ENCODE peak calls at places on chromosomes 16 and 17, in four cellular contexts. One of them, this sample, is unnamed.

GRCh38 chr17:64653325-64653984 is 8.7 kb downstream of the SMURF2 start:
- DNase-seq in A549: no peak
- DNase-seq in cardiac muscle cell: no peak
- DNase-seq in effector memory CD4-positive, alpha-beta T cell: no peak
- DNase-seq in this sample: no peak

GRCh38 chr17:42809250-42809649 is 10.6 kb downstream of the CNTD1 start:
- DNase-seq in cardiac muscle cell: no peak
- DNase-seq in effector memory CD4-positive, alpha-beta T cell: no peak
- DNase-seq in A549: peak
- DNase-seq in this sample: no peak

GRCh38 chr16:72609933-72610332 is 438.0 kb upstream of the PMFBP1 start:
- DNase-seq in A549: no peak
- DNase-seq in effector memory CD4-positive, alpha-beta T cell: no peak
- DNase-seq in cardiac muscle cell: no peak
- DNase-seq in this sample: no peak

GRCh38 chr16:68508641-68509240 is 30.4 kb upstream of the ZFP90 start:
- DNase-seq in cardiac muscle cell: no peak
- DNase-seq in A549: no peak
- DNase-seq in effector memory CD4-positive, alpha-beta T cell: no peak
- DNase-seq in this sample: no peak

GRCh38 chr17:56319531-56319930 is 166.3 kb downstream of the ANKFN1 start:
- DNase-seq in cardiac muscle cell: peak
- DNase-seq in A549: peak
- DNase-seq in effector memory CD4-positive, alpha-beta T cell: no peak
- DNase-seq in this sample: peak

GRCh38 chr17:51435641-51436091 is 175.3 kb downstream of the UTP18 start:
- DNase-seq in A549: peak
- DNase-seq in cardiac muscle cell: peak
- DNase-seq in effector memory CD4-positive, alpha-beta T cell: peak
- DNase-seq in this sample: peak

GRCh38 chr16:14405611-14406537 is 224.2 kb downstream of the PARN start:
- DNase-seq in A549: peak
- DNase-seq in effector memory CD4-positive, alpha-beta T cell: no peak
- DNase-seq in cardiac muscle cell: peak
- DNase-seq in this sample: peak

GRCh38 chr17:17479209-17479608 is 2.4 kb downstream of the MED9 start:
- DNase-seq in effector memory CD4-positive, alpha-beta T cell: no peak
- DNase-seq in cardiac muscle cell: no peak
- DNase-seq in A549: no peak
- DNase-seq in this sample: no peak

GRCh38 chr16:63776034-63776433 is 1345.8 kb downstream of the CDH11 start:
- DNase-seq in A549: no peak
- DNase-seq in effector memory CD4-positive, alpha-beta T cell: no peak
- DNase-seq in cardiac muscle cell: no peak
- DNase-seq in this sample: no peak

GRCh38 chr16:75340715-75341500 is 89.5 kb upstream of the BCAR1 start:
- DNase-seq in effector memory CD4-positive, alpha-beta T cell: no peak
- DNase-seq in cardiac muscle cell: peak
- DNase-seq in A549: no peak
- DNase-seq in this sample: no peak

GRCh38 chr16:88514070-88514469 is 56.1 kb upstream of the ZC3H18 start:
- DNase-seq in A549: no peak
- DNase-seq in effector memory CD4-positive, alpha-beta T cell: no peak
- DNase-seq in cardiac muscle cell: no peak
- DNase-seq in this sample: no peak

GRCh38 chr17:38910325-38910724 is 15.1 kb upstream of the LASP1NB start:
- DNase-seq in effector memory CD4-positive, alpha-beta T cell: no peak
- DNase-seq in A549: no peak
- DNase-seq in cardiac muscle cell: no peak
- DNase-seq in this sample: no peak

GRCh38 chr17:35345926-35346771 is 27.3 kb downstream of the SLFN11 start:
- DNase-seq in A549: no peak
- DNase-seq in effector memory CD4-positive, alpha-beta T cell: peak
- DNase-seq in cardiac muscle cell: peak
- DNase-seq in this sample: peak

DNA sequence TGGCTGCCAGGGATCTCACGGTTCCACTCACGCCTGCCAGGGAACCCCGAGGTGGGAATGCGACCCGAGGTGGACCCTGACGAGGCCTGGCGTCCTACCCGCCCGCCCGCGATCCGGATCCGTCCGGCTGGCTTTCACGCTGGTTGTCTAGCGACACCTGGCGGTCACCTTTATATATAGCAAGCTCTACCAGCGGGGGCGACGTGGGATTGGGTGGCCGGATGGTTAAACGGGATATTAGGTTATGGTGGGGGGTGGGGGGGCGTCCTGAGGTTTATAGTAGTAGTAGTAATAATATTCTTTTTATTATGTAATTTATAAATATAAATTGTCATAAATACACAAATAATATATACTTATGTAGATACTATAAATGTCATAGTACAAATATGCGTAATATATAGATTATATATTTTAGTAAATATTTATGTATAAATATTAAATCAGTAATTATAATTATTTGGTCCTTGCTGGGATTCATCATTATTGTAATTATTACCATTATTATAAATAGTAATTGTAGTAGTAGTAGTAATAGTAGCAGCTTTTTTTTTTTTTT is 136.9 kb downstream of the KCNJ12 start:
- DNase-seq in cardiac muscle cell: peak
- DNase-seq in A549: peak
- DNase-seq in effector memory CD4-positive, alpha-beta T cell: peak
- DNase-seq in this sample: peak
- H3K4me3 ChIP-seq in cardiac muscle cell: no peak
- H3K4me3 ChIP-seq in A549: no peak
- H3K4me3 ChIP-seq in effector memory CD4-positive, alpha-beta T cell: no peak
- H3K4me3 ChIP-seq in this sample: no peak

GRCh38 chr17:4610162-4610561 is 25.8 kb downstream of the SMTNL2 start:
- DNase-seq in A549: no peak
- DNase-seq in cardiac muscle cell: no peak
- DNase-seq in effector memory CD4-positive, alpha-beta T cell: no peak
- DNase-seq in this sample: no peak

GRCh38 chr17:4607261-4607731 is 23.0 kb downstream of the SMTNL2 start:
- DNase-seq in effector memory CD4-positive, alpha-beta T cell: no peak
- DNase-seq in A549: no peak
- DNase-seq in cardiac muscle cell: no peak
- DNase-seq in this sample: no peak

GRCh38 chr17:4607773-4608187 is 23.5 kb downstream of the SMTNL2 start:
- DNase-seq in A549: no peak
- DNase-seq in effector memory CD4-positive, alpha-beta T cell: no peak
- DNase-seq in cardiac muscle cell: peak
- DNase-seq in this sample: no peak

GRCh38 chr17:4609761-4610160 is 25.4 kb downstream of the SMTNL2 start:
- DNase-seq in cardiac muscle cell: no peak
- DNase-seq in effector memory CD4-positive, alpha-beta T cell: no peak
- DNase-seq in A549: no peak
- DNase-seq in this sample: no peak

DNA sequence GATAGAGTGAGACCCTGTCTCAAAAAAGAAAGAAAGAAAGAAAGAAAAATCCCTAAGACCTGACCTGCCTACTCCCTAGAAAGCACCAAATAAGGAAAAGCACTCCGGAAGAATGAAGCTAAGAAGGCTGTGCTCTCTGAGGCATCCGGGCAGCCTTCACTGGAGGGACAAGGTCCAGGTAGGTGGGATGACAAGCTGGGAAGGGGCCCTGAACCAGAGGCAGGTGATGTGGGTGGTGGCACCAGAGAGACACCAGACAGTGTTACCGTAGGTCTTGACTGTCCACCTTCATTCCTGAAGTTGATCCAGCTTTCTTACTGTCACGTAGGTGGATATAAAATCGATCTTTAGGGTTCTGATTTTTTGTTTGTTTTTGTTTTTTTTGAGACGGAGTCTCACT is 26.3 kb downstream of the SMTNL2 start:
- DNase-seq in A549: no peak
- DNase-seq in cardiac muscle cell: no peak
- DNase-seq in effector memory CD4-positive, alpha-beta T cell: no peak
- DNase-seq in this sample: no peak
- H3K27ac ChIP-seq in A549: no peak
- H3K27ac ChIP-seq in cardiac muscle cell: peak
- H3K27ac ChIP-seq in effector memory CD4-positive, alpha-beta T cell: no peak
- H3K27ac ChIP-seq in this sample: no peak

GRCh38 chr17:78766743-78767294 is 15.3 kb downstream of the CYTH1 start:
- DNase-seq in effector memory CD4-positive, alpha-beta T cell: no peak
- DNase-seq in A549: no peak
- DNase-seq in cardiac muscle cell: no peak
- DNase-seq in this sample: no peak

GRCh38 chr17:78771758-78772382 is 10.2 kb downstream of the CYTH1 start:
- DNase-seq in effector memory CD4-positive, alpha-beta T cell: no peak
- DNase-seq in cardiac muscle cell: no peak
- DNase-seq in A549: no peak
- DNase-seq in this sample: no peak

GRCh38 chr17:78766225-78766624 is 15.8 kb downstream of the CYTH1 start:
- DNase-seq in A549: no peak
- DNase-seq in cardiac muscle cell: no peak
- DNase-seq in effector memory CD4-positive, alpha-beta T cell: no peak
- DNase-seq in this sample: no peak

GRCh38 chr17:78767806-78768205 is 14.3 kb downstream of the CYTH1 start:
- DNase-seq in effector memory CD4-positive, alpha-beta T cell: no peak
- DNase-seq in A549: no peak
- DNase-seq in cardiac muscle cell: no peak
- DNase-seq in this sample: no peak

DNA sequence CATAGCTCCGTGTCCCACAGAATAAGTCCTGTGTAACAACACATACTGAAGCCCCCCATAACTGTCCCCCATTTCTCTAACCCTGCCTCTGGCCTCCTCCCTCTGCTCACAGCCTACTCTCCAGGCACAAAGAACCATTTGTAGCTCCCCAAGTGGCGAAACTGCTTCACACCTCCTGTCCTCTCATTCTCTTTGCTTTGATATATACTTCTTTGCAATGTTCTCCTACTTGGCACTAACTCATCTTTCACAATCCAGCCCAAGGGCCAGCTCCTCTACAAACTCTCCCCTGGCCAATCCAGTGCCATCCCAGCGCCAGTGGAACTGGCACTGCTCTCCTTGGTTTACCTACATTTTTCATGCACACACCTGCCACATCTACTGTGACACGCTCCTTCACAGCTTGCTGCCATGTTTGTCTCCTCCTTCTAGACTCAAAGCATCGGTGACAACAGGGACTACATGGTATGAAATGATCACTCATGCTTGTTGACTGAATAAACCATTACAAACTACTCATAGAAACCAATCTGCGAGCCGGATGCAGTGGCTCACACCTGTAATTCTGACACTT is 12.8 kb downstream of the CYTH1 start:
- DNase-seq in A549: no peak
- DNase-seq in cardiac muscle cell: no peak
- DNase-seq in effector memory CD4-positive, alpha-beta T cell: no peak
- DNase-seq in this sample: no peak
- H3K4me3 ChIP-seq in A549: no peak
- H3K4me3 ChIP-seq in cardiac muscle cell: no peak
- H3K4me3 ChIP-seq in effector memory CD4-positive, alpha-beta T cell: peak
- H3K4me3 ChIP-seq in this sample: no peak

GRCh38 chr16:2517954-2518605 is 2.1 kb upstream of the AMDHD2 start:
- DNase-seq in cardiac muscle cell: no peak
- DNase-seq in A549: no peak
- DNase-seq in effector memory CD4-positive, alpha-beta T cell: no peak
- DNase-seq in this sample: no peak
- H3K27ac ChIP-seq in cardiac muscle cell: no peak
- H3K27ac ChIP-seq in A549: no peak
- H3K27ac ChIP-seq in effector memory CD4-positive, alpha-beta T cell: no peak
- H3K27ac ChIP-seq in this sample: no peak

GRCh38 chr17:45668316-45668715 is 115.8 kb upstream of the CRHR1 start:
- DNase-seq in effector memory CD4-positive, alpha-beta T cell: no peak
- DNase-seq in cardiac muscle cell: no peak
- DNase-seq in A549: no peak
- DNase-seq in this sample: no peak
- H3K4me3 ChIP-seq in effector memory CD4-positive, alpha-beta T cell: no peak
- H3K4me3 ChIP-seq in cardiac muscle cell: no peak
- H3K4me3 ChIP-seq in A549: no peak
- H3K4me3 ChIP-seq in this sample: no peak

GRCh38 chr16:56199164-56199563 is 7.9 kb downstream of the GNAO1 start:
- DNase-seq in A549: no peak
- DNase-seq in effector memory CD4-positive, alpha-beta T cell: no peak
- DNase-seq in cardiac muscle cell: no peak
- DNase-seq in this sample: no peak
- H3K27ac ChIP-seq in A549: no peak
- H3K27ac ChIP-seq in effector memory CD4-positive, alpha-beta T cell: no peak
- H3K27ac ChIP-seq in cardiac muscle cell: no peak
- H3K27ac ChIP-seq in this sample: no peak

DNA sequence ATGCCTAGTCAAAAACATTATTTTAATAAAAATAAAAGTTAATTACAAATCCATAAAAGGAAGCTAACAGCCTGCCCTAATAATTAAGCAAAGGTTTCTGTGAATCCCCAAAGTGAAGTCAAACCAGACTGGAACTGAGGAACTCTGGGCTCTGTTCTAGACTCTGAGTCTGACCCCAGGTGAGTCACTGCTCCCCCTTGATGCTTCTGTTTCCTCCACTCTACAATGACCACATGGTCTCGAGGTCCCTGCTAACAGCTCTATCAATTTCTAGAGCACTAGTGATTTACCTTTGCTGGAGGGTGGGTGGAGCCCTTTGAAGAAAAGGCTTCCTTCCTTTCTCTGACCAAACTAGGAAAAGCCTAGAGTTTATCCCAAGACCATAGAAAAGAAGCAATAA is 32.4 kb downstream of the XPO6 start:
- DNase-seq in cardiac muscle cell: no peak
- DNase-seq in effector memory CD4-positive, alpha-beta T cell: no peak
- DNase-seq in A549: no peak
- DNase-seq in this sample: no peak
- H3K4me3 ChIP-seq in cardiac muscle cell: no peak
- H3K4me3 ChIP-seq in effector memory CD4-positive, alpha-beta T cell: no peak
- H3K4me3 ChIP-seq in A549: no peak
- H3K4me3 ChIP-seq in this sample: no peak

GRCh38 chr17:29177871-29178749 is 2.1 kb downstream of the MYO18A start:
- DNase-seq in effector memory CD4-positive, alpha-beta T cell: no peak
- DNase-seq in cardiac muscle cell: no peak
- DNase-seq in A549: peak
- DNase-seq in this sample: no peak
- H3K27ac ChIP-seq in effector memory CD4-positive, alpha-beta T cell: no peak
- H3K27ac ChIP-seq in cardiac muscle cell: peak
- H3K27ac ChIP-seq in A549: peak
- H3K27ac ChIP-seq in this sample: no peak

GRCh38 chr16:67173323-67173722 is 3.0 kb downstream of the NOL3 start:
- DNase-seq in cardiac muscle cell: no peak
- DNase-seq in effector memory CD4-positive, alpha-beta T cell: no peak
- DNase-seq in A549: no peak
- DNase-seq in this sample: no peak
- H3K4me3 ChIP-seq in cardiac muscle cell: peak
- H3K4me3 ChIP-seq in effector memory CD4-positive, alpha-beta T cell: no peak
- H3K4me3 ChIP-seq in A549: peak
- H3K4me3 ChIP-seq in this sample: peak

This sample was measured in neural progenitor cell.